ENCODE peak calls at places on chromosomes 5 and 9, in eight cellular contexts. F is kidney glomerular epithelial cell; B is HEK293T; Z is effector memory CD8-positive, alpha-beta T cell; M is stimulated activated CD8-positive, alpha-beta memory T cell treated with anti-CD3 and anti-CD28 coated beads, Interleukin-15, amount 100 ng/mL, for 24 hours; Q is WERI-Rb-1; P is SK-MEL-5; A is aorta. S is an unnamed sample.

GRCh38 chr5:37710965-37711364 is 128.9 kb downstream of the GDNF start:
- DNase-seq in A (no peak), M (no peak), B (no peak), Z (no peak), P (no peak), Q (no peak), F (no peak), S (no peak)

GRCh38 chr9:2159521-2160417 is 144.6 kb downstream of the SMARCA2 start:
- DNase-seq in Z (no peak), M (no peak), F (peak; percentile 27), A (no peak), Q (no peak), P (peak; percentile 26), B (no peak), S (peak; percentile 59)

GRCh38 chr9:78584589-78584988 is 287.7 kb downstream of the PSAT1 start:
- DNase-seq in F (no peak), M (no peak), A (no peak), B (no peak), Q (no peak), P (no peak), Z (no peak), S (no peak)

GRCh38 chr9:112663681-112664080 is 54.2 kb downstream of the INIP start:
- DNase-seq in F (no peak), B (no peak), P (no peak), Q (no peak), A (no peak), M (no peak), Z (no peak), S (no peak)

GRCh38 chr5:7754997-7755596 is 95.8 kb downstream of the CFAP90 start:
- DNase-seq in M (no peak), A (peak; percentile 82), F (no peak), Q (peak; percentile 87), B (peak; percentile 72), Z (no peak), P (peak; percentile 89), S (peak; percentile 45)

GRCh38 chr5:37184748-37185364 is 64.3 kb downstream of the CPLANE1 start:
- DNase-seq in A (no peak), Z (no peak), Q (no peak), M (no peak), P (no peak), F (no peak), B (no peak), S (no peak)

GRCh38 chr9:133322701-133323100 is 13.3 kb downstream of the SURF6 start:
- DNase-seq in P (no peak), Z (no peak), Q (peak; percentile 31), B (no peak), M (no peak), F (no peak), A (no peak), S (no peak)

GRCh38 chr9:124220551-124221451 is 36.9 kb upstream of the NEK6 start:
- DNase-seq in F (no peak), B (no peak), P (peak; percentile 37), A (no peak), M (no peak), Q (peak; percentile 31), Z (no peak), S (peak; percentile 21)

GRCh38 chr5:120093178-120093577 is 370.9 kb upstream of the PRR16 start:
- DNase-seq in A (no peak), F (no peak), Z (no peak), B (no peak), Q (no peak), P (no peak), M (no peak), S (no peak)

GRCh38 chr5:43396762-43397304 is 15.4 kb downstream of the CCL28 start:
- DNase-seq in F (peak; percentile 20), B (no peak), M (peak; percentile 43), Q (no peak), Z (peak; percentile 46), P (peak; percentile 78), A (peak; percentile 83), S (peak; percentile 46)

GRCh38 chr9:114315723-114316363 is 7.1 kb upstream of the ORM1 start:
- DNase-seq in F (no peak), Z (no peak), A (peak; percentile 5), B (no peak), P (no peak), M (no peak), Q (no peak), S (no peak)

GRCh38 chr9:34957492-34958410 is at the start of gene PHF24:
- DNase-seq in Q (peak; percentile 38), M (no peak), A (peak; percentile 77), Z (peak; percentile 9), P (peak; percentile 36), B (peak; percentile 59), F (no peak), S (peak; percentile 43)

GRCh38 chr5:177194278-177194677 is 60.7 kb downstream of the NSD1 start:
- DNase-seq in B (no peak), P (peak; percentile 36), Z (no peak), Q (no peak), M (no peak), A (no peak), F (peak; percentile 98), S (peak; percentile 34)

GRCh38 chr5:111737716-111738115 is 19.3 kb downstream of the NREP start:
- DNase-seq in F (no peak), A (no peak), B (no peak), Q (no peak), M (no peak), Z (no peak), P (no peak), S (no peak)

GRCh38 chr9:76519027-76519835 is 60.2 kb downstream of the GCNT1 start:
- DNase-seq in F (peak; percentile 67), P (no peak), Z (no peak), B (no peak), Q (no peak), M (no peak), A (no peak), S (no peak)

GRCh38 chr9:88464851-88465250 is 70.1 kb upstream of the NXNL2 start:
- DNase-seq in Q (no peak), B (no peak), F (no peak), Z (no peak), M (no peak), P (peak; percentile 9), A (no peak), S (no peak)

GRCh38 chr5:59034498-59035186 is 451.8 kb downstream of the RAB3C start:
- DNase-seq in B (peak; percentile 40), Q (peak; percentile 44), M (no peak), F (peak; percentile 44), P (peak; percentile 56), A (no peak), Z (no peak), S (peak; percentile 63)

GRCh38 chr5:1514027-1514818 is 9.5 kb downstream of the LPCAT1 start:
- DNase-seq in Q (peak; percentile 8), A (peak; percentile 59), B (no peak), Z (no peak), F (no peak), M (no peak), P (no peak), S (no peak)

GRCh38 chr5:91311697-91312501 is 71.2 kb downstream of the ARRDC3 start:
- DNase-seq in Q (no peak), Z (peak; percentile 61), A (peak; percentile 87), M (no peak), P (peak; percentile 81), B (peak; percentile 23), F (peak; percentile 95), S (peak; percentile 75)

GRCh38 chr9:130498918-130499698 is 54.3 kb downstream of the ASS1 start:
- DNase-seq in M (no peak), B (no peak), F (no peak), Q (no peak), Z (no peak), A (no peak), P (no peak), S (no peak)

GRCh38 chr9:137240321-137240840 is 706 bp upstream of the TUBB4B start:
- DNase-seq in Q (no peak), F (peak; percentile 41), P (peak; percentile 75), Z (peak; percentile 65), M (no peak), A (peak; percentile 93), B (peak; percentile 45), S (peak; percentile 78)

GRCh38 chr9:131969469-131969989 is 110.1 kb downstream of the MED27 start:
- DNase-seq in Q (peak; percentile 88), B (no peak), F (no peak), A (no peak), M (no peak), P (no peak), Z (no peak), S (no peak)

GRCh38 chr5:52989025-52989780 is at the start of gene ITGA2:
- DNase-seq in M (no peak), P (peak; percentile 62), A (peak; percentile 82), F (peak; percentile 66), Q (peak; percentile 58), Z (peak; percentile 0), B (peak; percentile 68), S (peak; percentile 33)

GRCh38 chr5:157148734-157149615 is 6.3 kb upstream of the MED7 start:
- DNase-seq in A (no peak), F (peak; percentile 63), P (peak; percentile 75), Q (peak; percentile 75), Z (peak; percentile 86), M (peak; percentile 43), B (peak; percentile 63), S (peak; percentile 71)

GRCh38 chr5:10527281-10527950 is 36.5 kb upstream of the ANKRD33B start:
- DNase-seq in B (no peak), M (no peak), Z (no peak), Q (no peak), F (no peak), P (no peak), A (peak; percentile 16), S (no peak)

GRCh38 chr9:133333011-133333410 is 3.0 kb downstream of the SURF6 start:
- DNase-seq in Q (no peak), M (no peak), P (no peak), F (no peak), A (peak; percentile 45), Z (no peak), B (no peak), S (no peak)

GRCh38 chr9:131645078-131645776 is 94.6 kb downstream of the RAPGEF1 start:
- DNase-seq in B (no peak), F (no peak), A (no peak), Q (no peak), P (no peak), Z (no peak), M (no peak), S (no peak)

GRCh38 chr5:160837749-160838593 is 14.0 kb downstream of the ATP10B start:
- DNase-seq in F (no peak), P (no peak), A (no peak), Z (no peak), Q (no peak), M (no peak), B (no peak), S (no peak)

GRCh38 chr5:117077142-117077541 is 502.5 kb upstream of the SEMA6A start:
- DNase-seq in M (no peak), Z (no peak), Q (no peak), P (peak; percentile 61), B (no peak), F (no peak), A (no peak), S (no peak)

GRCh38 chr9:127567119-127567897 is 44.8 kb upstream of the STXBP1 start:
- DNase-seq in P (peak; percentile 46), F (no peak), M (no peak), Q (peak; percentile 68), B (no peak), Z (no peak), A (peak; percentile 85), S (peak; percentile 43)

GRCh38 chr9:89880161-89880560 is 275.3 kb downstream of the GADD45G start:
- DNase-seq in Z (no peak), M (no peak), B (no peak), Q (no peak), P (no peak), A (peak; percentile 67), F (no peak), S (no peak)

GRCh38 chr9:105127863-105128220 is 116.6 kb upstream of the SLC44A1 start:
- DNase-seq in B (no peak), F (no peak), P (no peak), M (no peak), Q (no peak), A (no peak), Z (peak; percentile 68), S (no peak)

GRCh38 chr5:1105350-1106265 is 6.3 kb downstream of the SLC12A7 start:
- DNase-seq in B (no peak), Q (no peak), A (no peak), M (no peak), Z (peak; percentile 57), P (no peak), F (no peak), S (no peak)

GRCh38 chr5:96288166-96288844 is 144.7 kb downstream of the PCSK1 start:
- DNase-seq in P (no peak), Q (no peak), A (no peak), B (no peak), Z (no peak), M (no peak), F (no peak), S (peak; percentile 5)

S was measured in A673.